ENCODE peak calls at places on chromosomes 12 and 14, in five cellular contexts. One of them, this sample, is unnamed.

GRCh38 chr14:35197015-35197414 is 74.7 kb downstream of the PRORP start:
- DNase-seq in GDM1: no peak
- DNase-seq in cerebellar cortex: no peak
- DNase-seq in fibroblast of mammary gland: peak; percentile 68
- DNase-seq in testis: no peak
- DNase-seq in this sample: peak; percentile 77

GRCh38 chr14:105430535-105430934 is 10.9 kb downstream of the MTA1 start:
- DNase-seq in GDM1: no peak
- DNase-seq in cerebellar cortex: no peak
- DNase-seq in fibroblast of mammary gland: peak; percentile 58
- DNase-seq in testis: no peak
- DNase-seq in this sample: peak; percentile 66

GRCh38 chr12:90945070-90945649 is 9.8 kb downstream of the CCER1 start:
- DNase-seq in GDM1: no peak
- DNase-seq in cerebellar cortex: peak; percentile 41
- DNase-seq in fibroblast of mammary gland: peak; percentile 53
- DNase-seq in testis: no peak
- DNase-seq in this sample: peak; percentile 49

GRCh38 chr12:54230555-54230954 is 41.8 kb upstream of the SMUG1 start:
- DNase-seq in GDM1: no peak
- DNase-seq in cerebellar cortex: no peak
- DNase-seq in fibroblast of mammary gland: no peak
- DNase-seq in testis: no peak
- DNase-seq in this sample: no peak

GRCh38 chr12:97283297-97283696 is 179.3 kb upstream of the RMST start:
- DNase-seq in GDM1: no peak
- DNase-seq in cerebellar cortex: no peak
- DNase-seq in fibroblast of mammary gland: no peak
- DNase-seq in testis: no peak
- DNase-seq in this sample: no peak

GRCh38 chr12:32126720-32127119 is 20.1 kb downstream of the BICD1 start:
- DNase-seq in GDM1: no peak
- DNase-seq in cerebellar cortex: no peak
- DNase-seq in fibroblast of mammary gland: peak; percentile 68
- DNase-seq in testis: no peak
- DNase-seq in this sample: peak; percentile 92

GRCh38 chr14:66650491-66650911 is 142.6 kb downstream of the GPHN start:
- DNase-seq in GDM1: no peak
- DNase-seq in cerebellar cortex: no peak
- DNase-seq in fibroblast of mammary gland: no peak
- DNase-seq in testis: no peak
- DNase-seq in this sample: no peak

GRCh38 chr12:47328831-47329545 is 249.2 kb upstream of the AMIGO2 start:
- DNase-seq in GDM1: no peak
- DNase-seq in cerebellar cortex: no peak
- DNase-seq in fibroblast of mammary gland: peak; percentile 41
- DNase-seq in testis: no peak
- DNase-seq in this sample: peak; percentile 77

GRCh38 chr12:120230326-120230973 is 29.5 kb upstream of the RPLP0 start:
- DNase-seq in GDM1: no peak
- DNase-seq in cerebellar cortex: peak; percentile 83
- DNase-seq in fibroblast of mammary gland: peak; percentile 94
- DNase-seq in testis: peak; percentile 53
- DNase-seq in this sample: peak; percentile 98

GRCh38 chr14:74204481-74204880 is 34.8 kb upstream of the VSX2 start:
- DNase-seq in GDM1: no peak
- DNase-seq in cerebellar cortex: no peak
- DNase-seq in fibroblast of mammary gland: no peak
- DNase-seq in testis: no peak
- DNase-seq in this sample: no peak

GRCh38 chr14:76201162-76201561 is 49.4 kb downstream of the GPATCH2L start:
- DNase-seq in GDM1: no peak
- DNase-seq in cerebellar cortex: no peak
- DNase-seq in fibroblast of mammary gland: peak; percentile 94
- DNase-seq in testis: no peak
- DNase-seq in this sample: peak; percentile 98

GRCh38 chr12:14263742-14264141 is 101.7 kb upstream of the ATF7IP start:
- DNase-seq in GDM1: no peak
- DNase-seq in cerebellar cortex: no peak
- DNase-seq in fibroblast of mammary gland: no peak
- DNase-seq in testis: no peak
- DNase-seq in this sample: no peak

GRCh38 chr12:16509411-16509810 is 96.6 kb downstream of the LMO3 start:
- DNase-seq in GDM1: no peak
- DNase-seq in cerebellar cortex: no peak
- DNase-seq in fibroblast of mammary gland: no peak
- DNase-seq in testis: no peak
- DNase-seq in this sample: no peak

GRCh38 chr14:104967414-104968152 is 10.6 kb downstream of the AHNAK2 start:
- DNase-seq in GDM1: no peak
- DNase-seq in cerebellar cortex: no peak
- DNase-seq in fibroblast of mammary gland: peak; percentile 33
- DNase-seq in testis: no peak
- DNase-seq in this sample: no peak

GRCh38 chr14:89256273-89256672 is 160.8 kb downstream of the FOXN3 start:
- DNase-seq in GDM1: no peak
- DNase-seq in cerebellar cortex: no peak
- DNase-seq in fibroblast of mammary gland: no peak
- DNase-seq in testis: no peak
- DNase-seq in this sample: no peak

GRCh38 chr14:106841701-106842100 is 1315.3 kb downstream of the TMEM121 start:
- DNase-seq in GDM1: no peak
- DNase-seq in cerebellar cortex: no peak
- DNase-seq in fibroblast of mammary gland: no peak
- DNase-seq in testis: no peak
- DNase-seq in this sample: no peak

GRCh38 chr14:76336876-76337275 is 39.1 kb upstream of the ESRRB start:
- DNase-seq in GDM1: no peak
- DNase-seq in cerebellar cortex: no peak
- DNase-seq in fibroblast of mammary gland: no peak
- DNase-seq in testis: no peak
- DNase-seq in this sample: no peak

GRCh38 chr14:38964630-38965029 is 138.4 kb downstream of the SEC23A start:
- DNase-seq in GDM1: no peak
- DNase-seq in cerebellar cortex: no peak
- DNase-seq in fibroblast of mammary gland: no peak
- DNase-seq in testis: no peak
- DNase-seq in this sample: peak; percentile 36

GRCh38 chr12:19695244-19696098 is 256.2 kb downstream of the AEBP2 start:
- DNase-seq in GDM1: no peak
- DNase-seq in cerebellar cortex: no peak
- DNase-seq in fibroblast of mammary gland: no peak
- DNase-seq in testis: no peak
- DNase-seq in this sample: peak; percentile 16

GRCh38 chr14:22463763-22464173 is 125.3 kb downstream of the DAD1 start:
- DNase-seq in GDM1: no peak
- DNase-seq in cerebellar cortex: peak; percentile 80
- DNase-seq in fibroblast of mammary gland: no peak
- DNase-seq in testis: no peak
- DNase-seq in this sample: no peak

GRCh38 chr12:7079826-7080125 is 12.5 kb downstream of the C1R start:
- DNase-seq in GDM1: no peak
- DNase-seq in cerebellar cortex: no peak
- DNase-seq in fibroblast of mammary gland: peak; percentile 78
- DNase-seq in testis: no peak
- DNase-seq in this sample: peak; percentile 76

GRCh38 chr12:51270847-51271518 is 768 bp upstream of the SMAGP start:
- DNase-seq in GDM1: no peak
- DNase-seq in cerebellar cortex: no peak
- DNase-seq in fibroblast of mammary gland: peak; percentile 90
- DNase-seq in testis: no peak
- DNase-seq in this sample: peak; percentile 86

GRCh38 chr12:15535287-15535895 is 213.1 kb downstream of the PTPRO start:
- DNase-seq in GDM1: no peak
- DNase-seq in cerebellar cortex: no peak
- DNase-seq in fibroblast of mammary gland: no peak
- DNase-seq in testis: no peak
- DNase-seq in this sample: no peak

GRCh38 chr14:65200454-65200853 is 98.1 kb upstream of the MAX start:
- DNase-seq in GDM1: no peak
- DNase-seq in cerebellar cortex: no peak
- DNase-seq in fibroblast of mammary gland: no peak
- DNase-seq in testis: no peak
- DNase-seq in this sample: no peak

GRCh38 chr14:61254803-61255526 is 26.2 kb downstream of the TMEM30B start:
- DNase-seq in GDM1: no peak
- DNase-seq in cerebellar cortex: no peak
- DNase-seq in fibroblast of mammary gland: no peak
- DNase-seq in testis: no peak
- DNase-seq in this sample: no peak

GRCh38 chr12:11067514-11067913 is 5.4 kb upstream of the TAS2R46 start:
- DNase-seq in GDM1: no peak
- DNase-seq in cerebellar cortex: peak; percentile 38
- DNase-seq in fibroblast of mammary gland: peak; percentile 56
- DNase-seq in testis: no peak
- DNase-seq in this sample: peak; percentile 10

GRCh38 chr14:54803926-54804719 is 98.5 kb downstream of the GCH1 start:
- DNase-seq in GDM1: no peak
- DNase-seq in cerebellar cortex: no peak
- DNase-seq in fibroblast of mammary gland: no peak
- DNase-seq in testis: no peak
- DNase-seq in this sample: no peak

GRCh38 chr12:26331960-26332359 is 136.6 kb downstream of the SSPN start:
- DNase-seq in GDM1: no peak
- DNase-seq in cerebellar cortex: no peak
- DNase-seq in fibroblast of mammary gland: no peak
- DNase-seq in testis: no peak
- DNase-seq in this sample: no peak

GRCh38 chr14:52829527-52829926 is 38.1 kb upstream of the GNPNAT1 start:
- DNase-seq in GDM1: no peak
- DNase-seq in cerebellar cortex: no peak
- DNase-seq in fibroblast of mammary gland: no peak
- DNase-seq in testis: no peak
- DNase-seq in this sample: no peak

GRCh38 chr12:212383-212798 is 1.6 kb downstream of the SLC6A12 start:
- DNase-seq in GDM1: no peak
- DNase-seq in cerebellar cortex: no peak
- DNase-seq in fibroblast of mammary gland: no peak
- DNase-seq in testis: no peak
- DNase-seq in this sample: no peak

GRCh38 chr14:83463500-83464098 is 1929.9 kb upstream of the SEL1L start:
- DNase-seq in GDM1: peak; percentile 1
- DNase-seq in cerebellar cortex: peak; percentile 17
- DNase-seq in fibroblast of mammary gland: peak; percentile 62
- DNase-seq in testis: peak; percentile 80
- DNase-seq in this sample: peak; percentile 70

GRCh38 chr14:65229431-65230286 is 127.3 kb upstream of the MAX start:
- DNase-seq in GDM1: no peak
- DNase-seq in cerebellar cortex: no peak
- DNase-seq in fibroblast of mammary gland: peak; percentile 68
- DNase-seq in testis: peak; percentile 52
- DNase-seq in this sample: no peak

This sample was measured in IMR-90.